ENCODE peak calls at places on chromosomes 4 and X, in five cellular contexts. V is GM12865, C is left lung, X is sigmoid colon, P is AG04449. Y is an unnamed sample.

GRCh38 chr4:26298198-26298950 is 22.4 kb upstream of the RBPJ start:
- DNase-seq in X (no peak), C (no peak), P (no peak), V (no peak), Y (peak)

GRCh38 chr4:8276358-8277240 is 7.0 kb downstream of the HTRA3 start:
- DNase-seq in P (no peak), V (no peak), X (peak), C (peak), Y (no peak)

GRCh38 chrX:107851215-107851614 is 25.5 kb downstream of the MID2 start:
- DNase-seq in X (no peak), V (no peak), C (no peak), P (no peak), Y (no peak)

GRCh38 chr4:174873931-174874330 is 44.2 kb upstream of the ADAM29 start:
- DNase-seq in P (no peak), X (no peak), V (peak), C (no peak), Y (no peak)

GRCh38 chrX:153832732-153833131 is 2.4 kb upstream of the PDZD4 start:
- DNase-seq in X (no peak), C (no peak), P (no peak), V (no peak), Y (no peak)

GRCh38 chr4:52574036-52574435 is 85.1 kb downstream of the USP46 start:
- DNase-seq in X (no peak), V (no peak), C (no peak), P (no peak), Y (no peak)

GRCh38 chr4:54085284-54085683 is 14.7 kb upstream of the GSX2 start:
- DNase-seq in P (peak), X (no peak), V (no peak), C (no peak), Y (peak)

GRCh38 chr4:147479817-147480216 is 1.1 kb upstream of the EDNRA start:
- DNase-seq in P (peak), V (peak), X (no peak), C (no peak), Y (peak)

GRCh38 chrX:2272337-2272736 is 228.4 kb downstream of the DHRSX start:
- DNase-seq in C (no peak), V (no peak), X (no peak), P (no peak), Y (no peak)

GRCh38 chr4:91267543-91267942 is 1036.2 kb upstream of the GRID2 start:
- DNase-seq in V (peak), P (no peak), X (no peak), C (no peak), Y (no peak)

GRCh38 chrX:48025561-48025960 is 18.8 kb downstream of the SPACA5 start:
- DNase-seq in P (no peak), C (no peak), V (peak), X (no peak), Y (no peak)

GRCh38 chr4:2352171-2352570 is 66.3 kb downstream of the ZFYVE28 start:
- DNase-seq in V (no peak), X (peak), P (no peak), C (peak), Y (no peak)

GRCh38 chr4:94517492-94517891 is 65.8 kb downstream of the PDLIM5 start:
- DNase-seq in P (no peak), V (no peak), C (no peak), X (no peak), Y (no peak)

GRCh38 chrX:152895724-152896420 is 2.0 kb upstream of the ZNF185 start:
- DNase-seq in V (no peak), C (no peak), P (no peak), X (no peak), Y (no peak)

GRCh38 chr4:176001171-176002006 is 64.3 kb upstream of the WDR17 start:
- DNase-seq in C (peak), X (peak), P (no peak), V (no peak), Y (no peak)

GRCh38 chrX:56232221-56233082 is at the start of gene KLF8:
- DNase-seq in V (peak), X (peak), P (no peak), C (peak), Y (no peak)

GRCh38 chr4:52037730-52038108 is 380 bp downstream of the SGCB start:
- DNase-seq in V (peak), C (peak), X (peak), P (no peak), Y (no peak)

GRCh38 chr4:1405249-1405635 is 1.0 kb downstream of the NKX1-1 start:
- DNase-seq in C (peak), V (no peak), X (no peak), P (no peak), Y (no peak)

GRCh38 chr4:147596976-147597375 is 20.2 kb upstream of the TMEM184C start:
- DNase-seq in P (no peak), C (no peak), V (no peak), X (no peak), Y (peak)

GRCh38 chr4:2942532-2943363 is 20.5 kb downstream of the NOP14 start:
- DNase-seq in C (peak), V (no peak), P (no peak), X (no peak), Y (no peak)

GRCh38 chr4:56723201-56723605 is 42.1 kb upstream of the HOPX start:
- DNase-seq in V (peak), C (no peak), P (no peak), X (no peak), Y (no peak)

GRCh38 chr4:56271121-56271520 is 116.2 kb downstream of the AASDH start:
- DNase-seq in V (no peak), P (no peak), X (no peak), C (no peak), Y (no peak)

GRCh38 chr4:142443469-142443868 is 402.6 kb downstream of the INPP4B start:
- DNase-seq in V (no peak), C (no peak), P (no peak), X (no peak), Y (no peak)

GRCh38 chr4:47499705-47500104 is 14.6 kb downstream of the ATP10D start:
- DNase-seq in P (peak), X (no peak), V (no peak), C (no peak), Y (no peak)

GRCh38 chrX:39819921-39820849 is 277.6 kb downstream of the BCOR start:
- DNase-seq in X (no peak), V (peak), P (no peak), C (no peak), Y (no peak)

GRCh38 chrX:39822133-39822748 is 275.5 kb downstream of the BCOR start:
- DNase-seq in P (no peak), C (no peak), V (no peak), X (no peak), Y (no peak)

GRCh38 chrX:39821709-39822095 is 276.1 kb downstream of the BCOR start:
- DNase-seq in P (no peak), C (no peak), X (no peak), V (no peak), Y (no peak)

GRCh38 chrX:39823424-39823823 is 274.3 kb downstream of the BCOR start:
- DNase-seq in P (no peak), V (no peak), C (no peak), X (no peak), Y (no peak)

DNA sequence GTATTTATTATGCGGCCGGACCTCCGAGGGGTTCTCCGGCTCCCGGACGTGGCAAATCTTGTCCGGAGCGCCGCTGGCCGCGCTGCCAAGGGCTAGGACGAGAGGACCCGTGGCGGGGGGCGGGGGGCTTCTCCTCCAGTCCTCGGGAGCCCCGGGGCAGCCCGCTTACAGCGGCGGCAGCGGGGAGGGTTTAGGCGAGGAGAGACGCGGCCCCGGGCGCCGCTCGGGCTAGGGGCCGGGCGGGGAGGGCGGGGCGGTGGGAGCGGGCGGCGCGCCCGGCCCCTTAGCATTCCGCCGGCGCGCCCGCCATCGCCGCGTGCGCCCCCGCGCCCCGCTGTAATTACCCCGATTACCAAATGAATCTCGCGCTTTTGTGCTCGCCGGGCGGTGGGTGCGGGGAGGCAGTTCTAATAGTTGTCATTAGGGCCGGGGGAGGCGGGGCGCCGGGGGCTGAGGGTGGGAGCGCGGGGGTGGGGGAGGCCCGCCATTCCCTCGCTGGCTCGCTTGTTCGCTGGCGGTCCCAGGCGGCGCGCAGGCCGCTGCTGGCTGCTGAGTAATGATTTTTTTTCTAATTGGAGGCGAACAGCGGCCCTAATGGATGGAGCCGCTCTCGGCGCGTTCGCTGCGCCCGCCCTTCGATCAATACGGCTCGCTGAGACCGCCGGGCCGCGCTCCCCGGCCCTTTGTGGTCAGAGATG is 276.6 kb downstream of the BCOR start:
- DNase-seq in V (peak), X (no peak), P (no peak), C (no peak), Y (no peak)
- H3K4me3 ChIP-seq in V (peak), X (no peak), P (peak), C (peak), Y (peak)

GRCh38 chrX:95071621-95072020 is 1397.6 kb downstream of the FAM133A start:
- DNase-seq in P (no peak), V (no peak), X (no peak), C (no peak), Y (no peak)

GRCh38 chrX:95071052-95071451 is 1397.0 kb downstream of the FAM133A start:
- DNase-seq in P (no peak), X (no peak), V (no peak), C (no peak), Y (no peak)

GRCh38 chrX:95076449-95076848 is 1402.4 kb downstream of the FAM133A start:
- DNase-seq in X (no peak), C (no peak), V (peak), P (no peak), Y (no peak)
- TF ChIP-seq CTCF in X (no peak), C (peak), V (peak), P (peak), Y (peak)

GRCh38 chrX:149807747-149808458 is 26.2 kb downstream of the MAGEA9 start:
- DNase-seq in V (no peak), P (no peak), C (no peak), X (no peak), Y (no peak)
- H3K4me3 ChIP-seq in V (no peak), P (no peak), C (no peak), X (no peak), Y (no peak)

GRCh38 chr4:64157397-64157796 is 251.9 kb downstream of the TECRL start:
- DNase-seq in P (no peak), V (no peak), X (no peak), C (no peak), Y (no peak)

GRCh38 chr4:64156253-64156652 is 253.0 kb downstream of the TECRL start:
- DNase-seq in C (no peak), X (no peak), P (no peak), V (no peak), Y (no peak)

DNA sequence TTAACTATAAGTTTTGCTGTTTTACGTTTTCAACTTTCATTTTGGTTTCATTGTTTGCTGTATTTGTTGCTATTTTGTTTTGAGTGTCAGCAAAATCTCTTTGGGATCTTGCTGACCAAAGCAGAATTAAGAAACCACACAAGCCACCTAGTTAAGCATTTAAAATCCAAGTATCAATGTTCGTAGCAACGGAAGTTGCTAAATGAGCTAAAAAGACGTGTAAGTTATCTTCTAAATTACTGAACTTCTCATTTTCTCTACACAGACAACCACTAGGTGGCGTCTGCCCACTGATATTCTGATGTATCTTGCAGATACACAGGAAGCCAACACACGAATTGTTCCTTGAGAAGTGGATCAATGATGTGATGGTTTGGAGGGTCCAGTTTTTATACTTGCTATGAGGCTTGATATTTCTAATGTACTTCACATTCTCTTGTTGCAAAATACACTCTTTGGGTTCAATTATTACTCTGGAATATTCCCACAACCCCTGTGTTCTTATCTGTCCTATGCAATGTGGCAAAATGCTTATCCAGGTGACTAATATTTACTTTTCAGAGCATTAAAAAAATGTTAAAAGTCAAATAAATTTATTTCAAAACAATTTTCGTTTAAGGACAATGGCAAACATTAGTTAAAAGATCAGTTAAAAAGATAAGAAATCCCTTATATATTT is 250.5 kb downstream of the TECRL start:
- DNase-seq in P (no peak), V (peak), C (no peak), X (no peak), Y (peak)
- TF ChIP-seq CTCF in P (peak), V (peak), C (peak), X (peak), Y (peak)

GRCh38 chr4:88458091-88458740 is 1.3 kb downstream of the HERC5 start:
- DNase-seq in P (no peak), C (no peak), V (no peak), X (no peak), Y (no peak)
- H3K4me3 ChIP-seq in P (no peak), C (peak), V (no peak), X (peak), Y (no peak)

Y was measured in AG09309.